ENCODE peak calls at places on chromosome 18, in four cellular contexts. One of them, this sample, is unnamed. For H3K4me1, the result is how much of the 10 kb centered on the place peaks cover.

GRCh38 chr18:63550068-63550467 is 7.9 kb downstream of the SERPINB12 start:
- DNase-seq in small intestine: no peak
- DNase-seq in testis: no peak
- DNase-seq in neural progenitor cell: no peak
- DNase-seq in this sample: no peak

GRCh38 chr18:65035701-65036100 is 715.1 kb upstream of the CDH7 start:
- DNase-seq in testis: no peak
- DNase-seq in neural progenitor cell: no peak
- DNase-seq in small intestine: no peak
- DNase-seq in this sample: no peak

GRCh38 chr18:13488281-13488929 is 238.0 kb downstream of the FAM210A start:
- DNase-seq in neural progenitor cell: no peak
- DNase-seq in testis: no peak
- DNase-seq in small intestine: no peak
- DNase-seq in this sample: no peak

GRCh38 chr18:72866901-72867701 is 686 bp downstream of the NETO1 start:
- DNase-seq in neural progenitor cell: peak
- DNase-seq in testis: no peak
- DNase-seq in small intestine: no peak
- DNase-seq in this sample: no peak

GRCh38 chr18:63987743-63988142 is 17.9 kb downstream of the SERPINB8 start:
- DNase-seq in small intestine: no peak
- DNase-seq in testis: no peak
- DNase-seq in neural progenitor cell: no peak
- DNase-seq in this sample: no peak

GRCh38 chr18:68840554-68841263 is 42.8 kb downstream of the CCDC102B start:
- DNase-seq in neural progenitor cell: peak
- DNase-seq in small intestine: no peak
- DNase-seq in testis: no peak
- DNase-seq in this sample: no peak

GRCh38 chr18:43596106-43596712 is 318.9 kb upstream of the SYT4 start:
- DNase-seq in neural progenitor cell: peak
- DNase-seq in testis: no peak
- DNase-seq in small intestine: peak
- DNase-seq in this sample: no peak

GRCh38 chr18:78875268-78875997 is 104.2 kb upstream of the SALL3 start:
- DNase-seq in testis: peak
- DNase-seq in neural progenitor cell: peak
- DNase-seq in small intestine: peak
- DNase-seq in this sample: no peak

GRCh38 chr18:47755102-47755456 is 175.4 kb downstream of the SMAD2 start:
- DNase-seq in testis: no peak
- DNase-seq in neural progenitor cell: no peak
- DNase-seq in small intestine: no peak
- DNase-seq in this sample: no peak

GRCh38 chr18:61400016-61400630 is 66.9 kb downstream of the CDH20 start:
- DNase-seq in testis: no peak
- DNase-seq in small intestine: no peak
- DNase-seq in neural progenitor cell: no peak
- DNase-seq in this sample: no peak

GRCh38 chr18:36850527-36851201 is 21.7 kb downstream of the KIAA1328 start:
- DNase-seq in neural progenitor cell: no peak
- DNase-seq in testis: no peak
- DNase-seq in small intestine: no peak
- DNase-seq in this sample: no peak

GRCh38 chr18:41265047-41265446 is 690.0 kb upstream of the PIK3C3 start:
- DNase-seq in testis: no peak
- DNase-seq in small intestine: no peak
- DNase-seq in neural progenitor cell: no peak
- DNase-seq in this sample: no peak

GRCh38 chr18:71471963-71472725 is 1072.0 kb downstream of the CBLN2 start:
- DNase-seq in neural progenitor cell: peak
- DNase-seq in small intestine: no peak
- DNase-seq in testis: no peak
- DNase-seq in this sample: no peak

GRCh38 chr18:50286391-50287027 is 983 bp downstream of the CXXC1 start:
- DNase-seq in neural progenitor cell: peak
- DNase-seq in small intestine: peak
- DNase-seq in testis: peak
- DNase-seq in this sample: peak

GRCh38 chr18:34632323-34632722 is 77.8 kb upstream of the DTNA start:
- DNase-seq in small intestine: no peak
- DNase-seq in neural progenitor cell: no peak
- DNase-seq in testis: no peak
- DNase-seq in this sample: no peak

GRCh38 chr18:26073742-26074141 is 16.7 kb downstream of the SS18 start:
- DNase-seq in neural progenitor cell: no peak
- DNase-seq in testis: no peak
- DNase-seq in small intestine: no peak
- DNase-seq in this sample: no peak

GRCh38 chr18:76144844-76145243 is 350.2 kb downstream of the ZNF516 start:
- DNase-seq in testis: no peak
- DNase-seq in neural progenitor cell: no peak
- DNase-seq in small intestine: no peak
- DNase-seq in this sample: no peak

GRCh38 chr18:55546873-55547704 is 40.9 kb downstream of the TCF4 start:
- DNase-seq in testis: peak
- DNase-seq in neural progenitor cell: no peak
- DNase-seq in small intestine: no peak
- DNase-seq in this sample: no peak

GRCh38 chr18:75125359-75126331 is 83.3 kb downstream of the PTGR3 start:
- DNase-seq in small intestine: peak
- DNase-seq in testis: no peak
- DNase-seq in neural progenitor cell: no peak
- DNase-seq in this sample: no peak

GRCh38 chr18:24234330-24234729 is 95.5 kb downstream of the CABYR start:
- DNase-seq in small intestine: peak
- DNase-seq in testis: no peak
- DNase-seq in neural progenitor cell: no peak
- DNase-seq in this sample: no peak

GRCh38 chr18:35371412-35372195 is 5.5 kb downstream of the ZNF396 start:
- DNase-seq in neural progenitor cell: no peak
- DNase-seq in small intestine: no peak
- DNase-seq in testis: no peak
- DNase-seq in this sample: no peak

GRCh38 chr18:9731380-9731779 is 23.3 kb downstream of the RAB31 start:
- DNase-seq in testis: no peak
- DNase-seq in small intestine: no peak
- DNase-seq in neural progenitor cell: no peak
- DNase-seq in this sample: no peak

GRCh38 chr18:7147399-7147798 is 29.8 kb upstream of the LAMA1 start:
- DNase-seq in small intestine: no peak
- DNase-seq in neural progenitor cell: peak
- DNase-seq in testis: peak
- DNase-seq in this sample: no peak

GRCh38 chr18:37403100-37403781 is 162.4 kb downstream of the CELF4 start:
- DNase-seq in small intestine: no peak
- DNase-seq in testis: no peak
- DNase-seq in neural progenitor cell: no peak
- DNase-seq in this sample: peak

GRCh38 chr18:49174478-49174877 is 223.7 kb upstream of the SMAD7 start:
- DNase-seq in neural progenitor cell: no peak
- DNase-seq in testis: no peak
- DNase-seq in small intestine: no peak
- DNase-seq in this sample: no peak

GRCh38 chr18:57431512-57432080 is 3.6 kb upstream of the ONECUT2 start:
- DNase-seq in testis: no peak
- DNase-seq in small intestine: peak
- DNase-seq in neural progenitor cell: no peak
- DNase-seq in this sample: no peak
- H3K4me1 ChIP-seq in testis: under half
- H3K4me1 ChIP-seq in small intestine: under half
- H3K4me1 ChIP-seq in neural progenitor cell: under half
- H3K4me1 ChIP-seq in this sample: under half

DNA sequence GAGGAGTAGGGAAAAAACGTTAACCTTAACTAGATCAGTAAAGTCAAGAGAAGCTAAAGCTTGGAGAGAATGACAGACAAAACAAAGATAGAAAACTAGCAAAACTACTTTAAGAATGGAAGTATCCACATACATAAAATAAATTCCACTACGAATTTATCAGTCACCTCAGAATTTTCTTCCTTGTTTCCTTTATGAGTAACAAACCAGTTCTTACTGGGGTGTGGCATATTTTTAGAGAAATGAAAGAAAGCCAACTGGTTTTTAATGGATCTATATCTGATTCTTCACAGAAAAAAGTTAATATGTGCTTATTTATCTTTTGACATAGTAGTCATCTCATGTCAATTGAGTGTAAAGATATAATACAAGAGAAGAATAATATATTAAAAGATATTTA is 2033.7 kb upstream of the CELF4 start:
- DNase-seq in neural progenitor cell: no peak
- DNase-seq in small intestine: no peak
- DNase-seq in testis: no peak
- DNase-seq in this sample: no peak
- H3K27ac ChIP-seq in neural progenitor cell: no peak
- H3K27ac ChIP-seq in small intestine: no peak
- H3K27ac ChIP-seq in testis: no peak
- H3K27ac ChIP-seq in this sample: no peak

GRCh38 chr18:22912149-22912548 is 21.0 kb upstream of the RBBP8 start:
- DNase-seq in testis: no peak
- DNase-seq in small intestine: peak
- DNase-seq in neural progenitor cell: no peak
- DNase-seq in this sample: no peak

GRCh38 chr18:22912835-22913234 is 20.3 kb upstream of the RBBP8 start:
- DNase-seq in small intestine: no peak
- DNase-seq in neural progenitor cell: no peak
- DNase-seq in testis: no peak
- DNase-seq in this sample: no peak

GRCh38 chr18:22915337-22915736 is 17.8 kb upstream of the RBBP8 start:
- DNase-seq in testis: no peak
- DNase-seq in small intestine: no peak
- DNase-seq in neural progenitor cell: no peak
- DNase-seq in this sample: no peak

GRCh38 chr18:22913861-22914260 is 19.3 kb upstream of the RBBP8 start:
- DNase-seq in testis: no peak
- DNase-seq in neural progenitor cell: no peak
- DNase-seq in small intestine: peak
- DNase-seq in this sample: no peak

GRCh38 chr18:22914633-22915032 is 18.5 kb upstream of the RBBP8 start:
- DNase-seq in neural progenitor cell: peak
- DNase-seq in testis: no peak
- DNase-seq in small intestine: peak
- DNase-seq in this sample: no peak
- H3K4me3 ChIP-seq in neural progenitor cell: no peak
- H3K4me3 ChIP-seq in testis: no peak
- H3K4me3 ChIP-seq in small intestine: no peak
- H3K4me3 ChIP-seq in this sample: no peak

DNA sequence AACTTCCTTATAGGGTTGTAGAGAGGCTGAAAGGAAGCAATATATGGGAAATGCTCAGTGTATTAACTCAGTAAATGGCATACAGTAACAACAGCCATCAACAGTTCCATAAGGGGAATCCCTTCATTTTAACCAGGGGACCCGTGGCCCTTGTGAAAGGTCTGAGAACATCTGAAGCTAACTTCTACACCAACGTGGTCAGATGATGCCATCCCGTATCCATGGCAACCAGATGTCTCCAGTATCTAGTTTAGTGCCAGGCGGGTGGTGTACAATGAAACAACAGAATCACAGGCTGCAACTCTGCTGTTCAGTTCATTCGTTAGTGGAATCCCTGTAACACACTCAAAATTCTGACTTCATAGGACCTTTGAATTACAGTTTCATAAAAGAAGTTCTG is 162.3 kb downstream of the TGIF1 start:
- DNase-seq in neural progenitor cell: peak
- DNase-seq in small intestine: no peak
- DNase-seq in testis: no peak
- DNase-seq in this sample: no peak
- H3K4me1 ChIP-seq in neural progenitor cell: under half
- H3K4me1 ChIP-seq in small intestine: under half
- H3K4me1 ChIP-seq in testis: under half
- H3K4me1 ChIP-seq in this sample: under half

DNA sequence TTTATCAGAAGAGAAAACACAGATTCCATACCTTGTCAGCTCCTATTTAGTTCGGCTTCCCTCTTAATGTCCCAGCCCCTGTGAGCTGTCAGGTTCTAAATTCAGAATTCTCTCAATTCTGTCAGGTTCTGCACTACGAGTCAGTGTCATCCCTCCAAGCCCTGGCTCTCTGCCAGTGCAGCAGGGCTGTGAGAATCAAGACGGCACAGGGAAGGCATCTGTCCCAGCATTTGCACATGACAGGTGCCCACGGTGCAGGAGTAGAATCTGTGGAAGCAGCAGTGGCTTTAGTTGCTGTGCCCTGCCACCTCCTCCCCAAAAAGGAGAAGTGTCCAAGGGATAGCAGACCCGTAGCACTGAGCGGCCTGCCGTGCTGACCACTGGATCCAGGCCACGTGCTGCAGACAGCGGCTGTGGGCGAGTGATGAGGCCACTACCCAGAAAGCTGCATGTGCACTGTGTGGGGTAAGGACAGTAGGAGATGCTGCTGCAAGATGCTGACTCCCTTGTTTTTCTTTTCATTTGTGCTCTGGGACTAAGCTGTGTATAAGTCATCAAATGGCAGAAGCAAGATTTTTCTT is 12.8 kb downstream of the RBFA start:
- DNase-seq in neural progenitor cell: no peak
- DNase-seq in testis: no peak
- DNase-seq in small intestine: no peak
- DNase-seq in this sample: no peak
- H3K27ac ChIP-seq in neural progenitor cell: no peak
- H3K27ac ChIP-seq in testis: no peak
- H3K27ac ChIP-seq in small intestine: no peak
- H3K27ac ChIP-seq in this sample: no peak

GRCh38 chr18:23071285-23071684 is 64.0 kb upstream of the CABLES1 start:
- DNase-seq in neural progenitor cell: no peak
- DNase-seq in testis: peak
- DNase-seq in small intestine: peak
- DNase-seq in this sample: peak
- H3K4me3 ChIP-seq in neural progenitor cell: no peak
- H3K4me3 ChIP-seq in testis: no peak
- H3K4me3 ChIP-seq in small intestine: no peak
- H3K4me3 ChIP-seq in this sample: no peak

DNA sequence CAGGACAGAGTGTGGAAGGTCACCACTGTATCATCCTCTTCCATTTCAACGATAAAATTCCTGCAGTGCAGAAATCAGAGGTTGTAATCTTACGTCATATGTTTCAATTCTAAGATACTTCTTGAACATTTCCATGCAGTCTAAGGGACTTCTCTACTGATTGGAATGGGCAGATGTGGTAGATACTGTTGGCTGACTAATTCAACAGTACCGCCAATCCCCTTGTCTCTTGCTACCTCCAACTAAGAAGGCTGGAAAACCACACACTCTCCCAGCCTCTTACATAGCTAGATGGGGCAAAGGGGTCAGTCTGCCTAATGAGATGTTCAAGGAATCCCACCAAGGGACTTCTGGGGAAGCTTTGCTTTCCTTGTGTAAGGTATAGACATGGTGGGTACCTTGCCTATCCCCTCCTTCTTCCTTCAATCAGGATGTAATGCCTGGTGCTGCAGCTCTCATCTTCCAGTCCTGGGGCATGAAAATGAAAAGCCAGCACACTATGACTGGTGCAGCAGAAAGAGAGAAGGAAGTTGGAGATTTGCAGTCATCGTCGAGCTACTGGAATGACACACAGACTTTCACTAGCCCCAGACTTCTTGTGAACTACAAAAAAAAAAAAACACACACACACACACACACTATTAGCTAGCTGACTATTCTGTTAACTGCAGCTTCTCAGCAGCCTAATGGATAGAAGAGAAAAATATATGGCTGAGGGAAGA is 84.1 kb downstream of the ALPK2 start:
- DNase-seq in testis: no peak
- DNase-seq in small intestine: no peak
- DNase-seq in neural progenitor cell: no peak
- DNase-seq in this sample: no peak
- H3K4me1 ChIP-seq in testis: under half
- H3K4me1 ChIP-seq in small intestine: under half
- H3K4me1 ChIP-seq in neural progenitor cell: under half
- H3K4me1 ChIP-seq in this sample: under half